ENCODE peak calls at places on chromosome 3, in seven cellular contexts. W is sigmoid colon, T is H1, X is transverse colon, J is GM23338, R is endothelial cell of umbilical vein, M is K562. L is an unnamed sample. For H3K4me1 and H3K36me3, the result is how much of the 10 kb centered on the place peaks cover.

GRCh38 chr3:33064929-33065328 is 32.0 kb downstream of the GLB1 start:
- DNase-seq in W (no peak), T (no peak), X (no peak), J (no peak), R (no peak), M (no peak), L (no peak)

GRCh38 chr3:142945023-142945422 is 18.5 kb downstream of the PAQR9 start:
- DNase-seq in W (no peak), T (no peak), X (no peak), J (no peak), R (no peak), M (no peak), L (no peak)

GRCh38 chr3:76646921-76647562 is 392.9 kb upstream of the ROBO2 start:
- DNase-seq in W (no peak), T (peak), X (no peak), J (peak), R (no peak), M (no peak), L (no peak)

GRCh38 chr3:135013206-135013605 is 218.1 kb downstream of the EPHB1 start:
- DNase-seq in W (no peak), T (no peak), X (no peak), J (no peak), R (no peak), M (no peak), L (no peak)

GRCh38 chr3:87120221-87120620 is 106.9 kb upstream of the CHMP2B start:
- DNase-seq in W (no peak), T (no peak), X (no peak), J (no peak), R (no peak), M (no peak), L (no peak)

GRCh38 chr3:43870110-43870509 is 179.4 kb downstream of the ABHD5 start:
- DNase-seq in W (no peak), T (no peak), X (no peak), J (no peak), R (peak), M (no peak), L (no peak)

GRCh38 chr3:52046186-52046913 is 10.0 kb downstream of the DUSP7 start:
- DNase-seq in W (no peak), T (no peak), X (no peak), J (no peak), R (peak), M (no peak), L (no peak)

GRCh38 chr3:94258851-94259250 is 196.0 kb downstream of the NSUN3 start:
- DNase-seq in W (no peak), T (no peak), X (no peak), J (no peak), R (no peak), M (no peak), L (no peak)

GRCh38 chr3:56275120-56275519 is 193.1 kb downstream of the ERC2 start:
- DNase-seq in W (no peak), T (no peak), X (no peak), J (no peak), R (no peak), M (no peak), L (no peak)
- H3K4me1 ChIP-seq in W (under half), T (under half), X (under half), J (under half), R (under half), M (under half), L (under half)

DNA sequence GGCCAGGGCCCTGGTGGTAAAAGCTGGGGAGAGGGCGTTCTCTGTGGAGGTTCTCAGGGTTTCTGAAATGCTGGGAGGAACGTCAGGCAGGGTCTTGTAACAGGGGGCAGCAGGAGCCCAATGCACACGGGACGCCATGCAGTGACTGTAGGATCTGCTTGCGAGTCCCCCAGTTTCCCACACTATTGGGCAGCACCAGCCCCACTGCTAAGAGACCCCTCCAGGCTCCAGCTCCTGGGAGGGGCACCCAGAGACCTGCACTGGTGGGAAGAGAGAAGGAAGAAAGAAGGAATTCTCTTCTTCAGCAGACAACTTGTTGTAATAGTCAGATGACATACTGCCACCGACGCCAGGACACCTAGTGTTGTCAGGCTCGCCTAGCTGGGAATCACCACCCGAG is 55.2 kb upstream of the RNF7 start:
- DNase-seq in W (no peak), T (no peak), X (no peak), J (no peak), R (no peak), M (no peak), L (peak)
- TF ChIP-seq POLR2AphosphoS5 in W (no peak), T (no peak), X (no peak), J (no peak), R (no peak), M (no peak), L (no peak)

GRCh38 chr3:95277614-95278013 is 1214.8 kb downstream of the NSUN3 start:
- DNase-seq in W (no peak), T (no peak), X (no peak), J (no peak), R (peak), M (no peak), L (no peak)

GRCh38 chr3:95271330-95271729 is 1208.5 kb downstream of the NSUN3 start:
- DNase-seq in W (no peak), T (no peak), X (no peak), J (no peak), R (no peak), M (no peak), L (no peak)

GRCh38 chr3:95272791-95273190 is 1209.9 kb downstream of the NSUN3 start:
- DNase-seq in W (no peak), T (no peak), X (no peak), J (no peak), R (no peak), M (no peak), L (no peak)
- H3K36me3 ChIP-seq in W (under half), T (under half), X (under half), J (under half), R (under half), M (under half), L (under half)

GRCh38 chr3:182710557-182711157 is 82.6 kb upstream of the ATP11B start:
- DNase-seq in W (no peak), T (no peak), X (no peak), J (peak), R (peak), M (peak), L (no peak)
- H3K4me1 ChIP-seq in W (under half), T (under half), X (under half), J (under half), R (under half), M (under half), L (under half)

DNA sequence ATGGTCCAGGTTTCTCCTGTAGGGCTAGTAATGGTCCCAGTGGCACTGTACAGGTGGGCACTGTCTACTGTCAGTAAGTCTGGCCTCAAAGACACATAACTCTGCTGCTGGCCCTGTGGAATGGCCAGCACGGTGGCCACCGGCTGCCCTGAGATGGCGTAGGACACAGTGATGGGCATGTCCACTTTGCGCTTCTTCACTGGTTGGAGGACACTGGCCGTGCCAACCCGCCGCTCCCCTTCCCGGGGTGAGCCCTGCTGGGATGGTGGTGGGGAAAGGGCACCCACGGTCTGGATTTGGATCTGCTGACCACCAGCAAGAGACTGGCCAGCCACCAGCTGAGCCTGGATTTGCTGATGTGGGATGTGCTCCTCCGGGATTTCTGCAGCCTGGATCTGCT is 28.1 kb upstream of the IMPDH2 start:
- DNase-seq in W (no peak), T (no peak), X (no peak), J (no peak), R (no peak), M (no peak), L (no peak)
- TF ChIP-seq POLR2AphosphoS5 in W (no peak), T (no peak), X (no peak), J (no peak), R (no peak), M (no peak), L (no peak)